ENCODE peak calls at places on chromosomes 4 and X, in four cellular contexts. M, K, D and E are unnamed samples.

GRCh38 chrX:37813570-37813969 is 33.7 kb downstream of the CYBB start:
- DNase-seq in M (no peak), K (no peak), D (no peak), E (no peak)

GRCh38 chr4:39353478-39354177 is 12.5 kb downstream of the RFC1 start:
- DNase-seq in M (no peak), K (no peak), D (no peak), E (no peak)

GRCh38 chr4:152937535-152938236 is 1.6 kb downstream of the FHDC1 start:
- DNase-seq in M (peak; percentile 24), K (peak; percentile 88), D (peak; percentile 37), E (no peak)

GRCh38 chrX:109926118-109926517 is 76.8 kb upstream of the TMEM164 start:
- DNase-seq in M (no peak), K (no peak), D (no peak), E (no peak)

GRCh38 chr4:108834787-108835384 is 72.0 kb upstream of the ETNPPL start:
- DNase-seq in M (peak; percentile 0), K (no peak), D (no peak), E (no peak)

GRCh38 chrX:101619336-101619735 is 1.5 kb upstream of the ARMCX6 start:
- DNase-seq in M (peak; percentile 78), K (no peak), D (no peak), E (peak; percentile 21)

GRCh38 chr4:25096553-25097443 is 63.5 kb downstream of the SEPSECS start:
- DNase-seq in M (no peak), K (no peak), D (no peak), E (no peak)

GRCh38 chr4:35461931-35462659 is 782.2 kb downstream of the ARAP2 start:
- DNase-seq in M (no peak), K (no peak), D (no peak), E (no peak)

GRCh38 chrX:40651620-40652223 is 4.4 kb upstream of the CXorf38 start:
- DNase-seq in M (peak; percentile 72), K (peak; percentile 23), D (peak; percentile 52), E (peak; percentile 42)